ENCODE peak calls at places on chromosomes 13 and 19, in ten cellular contexts. Z, L, N, J, D, C, Q, I, A and T are unnamed samples.

GRCh38 chr19:57887195-57887941 is 1.5 kb downstream of the ZNF814 start:
- DNase-seq in Z (no peak), L (peak; percentile 18), N (no peak), J (no peak), D (no peak), C (no peak), Q (no peak), I (no peak), A (no peak), T (no peak)

GRCh38 chr13:97030705-97031452 is 36.6 kb upstream of the OXGR1 start:
- DNase-seq in Z (no peak), L (peak; percentile 42), N (no peak), J (peak; percentile 61), D (no peak), C (no peak), Q (no peak), I (no peak), A (no peak), T (no peak)

GRCh38 chr13:48976677-48977625 is 1.2 kb downstream of the FNDC3A start:
- DNase-seq in Z (no peak), L (peak; percentile 55), N (no peak), J (no peak), D (no peak), C (no peak), Q (no peak), I (no peak), A (no peak), T (peak; percentile 31)

GRCh38 chr13:43405457-43405856 is 381.3 kb downstream of the ENOX1 start:
- DNase-seq in Z (no peak), L (peak; percentile 93), N (no peak), J (peak; percentile 74), D (no peak), C (no peak), Q (no peak), I (no peak), A (no peak), T (peak; percentile 44)

GRCh38 chr19:38224014-38224862 is at the start of gene DPF1:
- DNase-seq in Z (peak; percentile 45), L (peak; percentile 44), N (no peak), J (peak; percentile 56), D (no peak), C (peak; percentile 35), Q (no peak), I (peak; percentile 59), A (no peak), T (no peak)

GRCh38 chr19:8038815-8039214 is 13.7 kb upstream of the CCL25 start:
- DNase-seq in Z (no peak), L (no peak), N (no peak), J (no peak), D (no peak), C (no peak), Q (no peak), I (no peak), A (no peak), T (no peak)

GRCh38 chr13:28181413-28181812 is 43.1 kb downstream of the PAN3 start:
- DNase-seq in Z (no peak), L (peak; percentile 98), N (no peak), J (peak; percentile 79), D (no peak), C (no peak), Q (no peak), I (no peak), A (no peak), T (peak; percentile 18)

GRCh38 chr19:17775991-17776803 is 18.7 kb upstream of the B3GNT3 start:
- DNase-seq in Z (no peak), L (no peak), N (no peak), J (peak; percentile 6), D (no peak), C (no peak), Q (no peak), I (no peak), A (no peak), T (no peak)

GRCh38 chr13:60482012-60482411 is 85.0 kb downstream of the TDRD3 start:
- DNase-seq in Z (no peak), L (no peak), N (no peak), J (peak; percentile 33), D (no peak), C (no peak), Q (no peak), I (no peak), A (no peak), T (no peak)

GRCh38 chr19:15101479-15102082 is 5.6 kb upstream of the SYDE1 start:
- DNase-seq in Z (no peak), L (peak; percentile 65), N (no peak), J (peak; percentile 56), D (no peak), C (no peak), Q (no peak), I (no peak), A (no peak), T (no peak)

GRCh38 chr13:73765651-73766384 is 368.4 kb downstream of the KLF12 start:
- DNase-seq in Z (peak; percentile 84), L (peak; percentile 15), N (peak; percentile 33), J (peak; percentile 58), D (peak; percentile 57), C (peak; percentile 93), Q (peak; percentile 63), I (peak; percentile 85), A (peak; percentile 65), T (peak; percentile 71)

GRCh38 chr13:113758651-113759524 is at the start of gene TMEM255B:
- DNase-seq in Z (peak; percentile 89), L (peak; percentile 33), N (peak; percentile 49), J (peak; percentile 49), D (peak; percentile 83), C (peak; percentile 89), Q (peak; percentile 90), I (peak; percentile 92), A (peak; percentile 48), T (no peak)

GRCh38 chr19:43752287-43752875 is 2.4 kb downstream of the SMG9 start:
- DNase-seq in Z (no peak), L (no peak), N (no peak), J (no peak), D (no peak), C (no peak), Q (no peak), I (no peak), A (no peak), T (no peak)

GRCh38 chr13:49292742-49293498 is 45.2 kb downstream of the CDADC1 start:
- DNase-seq in Z (no peak), L (no peak), N (peak; percentile 82), J (peak; percentile 96), D (no peak), C (peak; percentile 66), Q (no peak), I (no peak), A (no peak), T (no peak)

GRCh38 chr19:56356944-56357343 is 36.4 kb downstream of the ZNF582 start:
- DNase-seq in Z (no peak), L (peak; percentile 5), N (no peak), J (no peak), D (no peak), C (no peak), Q (no peak), I (no peak), A (no peak), T (no peak)

DNA sequence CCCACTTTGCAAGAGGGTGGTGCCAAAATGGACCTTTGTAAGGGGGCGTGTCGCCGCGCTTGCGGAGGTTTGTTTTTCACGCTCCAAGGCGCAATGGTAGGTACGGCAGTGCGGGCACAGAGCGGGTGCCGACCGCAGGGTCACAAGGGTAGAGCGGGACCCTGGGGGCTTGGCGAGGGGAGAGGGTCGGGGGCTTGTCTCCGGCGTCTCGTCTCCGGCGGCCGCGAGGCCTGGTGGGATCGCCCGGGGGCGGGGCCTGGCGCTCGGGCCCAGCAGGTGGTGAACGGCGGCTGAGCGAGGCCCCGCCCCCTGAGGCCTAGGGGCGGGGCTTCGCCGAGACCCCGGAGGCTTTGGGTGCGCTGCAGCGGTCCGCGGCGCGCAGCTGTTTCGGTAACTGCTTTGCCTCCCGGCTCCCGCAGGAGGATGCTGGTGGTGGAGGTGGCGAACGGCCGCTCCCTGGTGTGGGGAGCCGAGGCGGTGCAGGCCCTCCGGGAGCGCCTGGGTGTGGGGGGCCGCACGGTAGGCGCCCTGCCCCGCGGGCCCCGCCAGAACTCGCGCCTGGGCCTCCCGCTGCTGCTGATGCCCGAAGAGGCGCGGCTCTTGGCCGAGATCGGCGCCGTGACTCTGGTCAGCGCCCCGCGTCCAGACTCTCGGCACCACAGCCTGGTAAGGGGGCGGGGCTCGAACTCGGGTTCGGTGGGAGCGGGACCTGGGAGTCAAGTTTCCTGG is at the start of gene TSEN34:
- DNase-seq in Z (peak; percentile 88), L (no peak), N (no peak), J (peak; percentile 75), D (no peak), C (no peak), Q (peak; percentile 91), I (peak; percentile 92), A (peak; percentile 79), T (no peak)
- H3K4me3 ChIP-seq in Z (peak within 1 kb of the TSS; percentile 91), L (peak within 1 kb of the TSS; percentile 82), N (peak within 1 kb of the TSS; percentile 85), J (peak within 1 kb of the TSS; percentile 70), D (peak within 1 kb of the TSS; percentile 65), C (peak within 1 kb of the TSS; percentile 77), Q (peak within 1 kb of the TSS; percentile 95), I (peak within 1 kb of the TSS; percentile 45), A (peak within 1 kb of the TSS; percentile 76), T (peak within 1 kb of the TSS; percentile 77)

GRCh38 chr19:3471954-3472655 is 8.2 kb downstream of the SMIM24 start:
- DNase-seq in Z (peak; percentile 44), L (no peak), N (no peak), J (no peak), D (no peak), C (peak; percentile 34), Q (no peak), I (peak; percentile 61), A (no peak), T (no peak)
- H3K36me3 ChIP-seq in Z (no peaks in the 10 kb centered on the region), L (no peaks in the 10 kb centered on the region), N (no peaks in the 10 kb centered on the region), J (peaks cover 4% of the 10 kb centered on the region), D (no peaks in the 10 kb centered on the region), C (no peaks in the 10 kb centered on the region), Q (no peaks in the 10 kb centered on the region), I (no peaks in the 10 kb centered on the region), A (no peaks in the 10 kb centered on the region), T (no peaks in the 10 kb centered on the region)

GRCh38 chr19:36032251-36033104 is at the start of gene CLIP3:
- DNase-seq in Z (peak; percentile 69), L (no peak), N (no peak), J (peak; percentile 62), D (no peak), C (peak; percentile 70), Q (peak; percentile 58), I (peak; percentile 56), A (no peak), T (no peak)
- TF ChIP-seq CTCF in Z (no peak), L (no peak), N (peak; percentile 46), J (no peak), D (no peak), C (peak; percentile 10), Q (no peak), I (no peak), A (no peak), T (no peak)

DNA sequence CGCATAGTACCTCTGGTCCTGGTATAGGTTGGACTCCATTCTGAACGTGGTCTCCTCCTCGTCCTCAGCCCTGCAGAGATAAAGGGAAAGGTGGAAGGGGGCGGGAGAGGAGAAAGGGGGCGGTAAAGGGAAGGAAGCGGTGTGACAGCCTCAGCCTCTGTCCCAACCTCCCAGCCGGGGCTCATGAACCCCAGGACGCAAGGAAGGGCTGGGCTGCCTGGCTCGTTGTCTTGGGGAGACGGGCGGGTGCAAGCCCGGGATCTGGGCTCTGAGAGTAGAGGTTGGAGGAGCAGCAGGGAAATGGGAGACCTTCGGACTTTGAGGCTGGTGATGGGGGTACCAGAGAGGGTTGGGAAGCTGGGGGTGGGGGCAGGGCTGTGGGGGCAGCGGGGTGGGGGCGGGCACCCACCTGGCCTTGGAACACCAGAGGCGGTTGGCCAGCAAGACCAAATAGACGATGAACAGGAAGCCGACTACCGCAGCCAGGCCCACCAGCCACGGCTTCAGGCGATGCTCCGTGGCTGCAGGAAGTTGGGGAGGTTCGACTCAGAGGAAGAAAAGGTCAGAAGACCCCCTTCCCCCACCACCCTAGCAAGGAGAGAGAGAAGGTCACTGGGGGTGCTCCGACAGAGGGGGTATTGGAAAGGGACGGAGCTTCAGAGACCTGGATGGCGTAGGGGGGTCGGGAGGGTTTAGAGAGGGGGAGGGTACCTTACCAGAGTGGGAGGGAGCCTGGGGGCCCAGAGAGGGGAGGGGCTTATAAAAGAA is 1.7 kb downstream of the SMIM24 start:
- DNase-seq in Z (no peak), L (no peak), N (no peak), J (no peak), D (no peak), C (no peak), Q (no peak), I (no peak), A (no peak), T (no peak)
- H3K4me3 ChIP-seq in Z (no peak overlapping the region), L (no peak overlapping the region), N (no peak overlapping the region), J (no peak overlapping the region), D (no peak overlapping the region), C (no peak overlapping the region), Q (no peak overlapping the region), I (no peak overlapping the region), A (peak overlapping the region; percentile 43), T (no peak overlapping the region)